ENCODE peak calls at places on chromosome 10, in eight cellular contexts. V is fibroblast of the aortic adventitia, C is left ventricle myocardium inferior, R is hepatocyte, M is foreskin fibroblast, L is HAP-1, D is OCI-LY7, O is osteoblast. Z is an unnamed sample.
A peak's percentile ranks its signal among the peaks of the same experiment; 100 is the strongest.

GRCh38 chr10:62545667-62546066 is 171.5 kb downstream of the ZNF365 start:
- DNase-seq in V (peak; percentile 88), C (no peak), R (no peak), M (peak; percentile 42), L (no peak), D (no peak), O (no peak), Z (no peak)

GRCh38 chr10:97149065-97149680 is 36.6 kb downstream of the SLIT1 start:
- DNase-seq in V (no peak), C (no peak), R (no peak), M (no peak), L (no peak), D (no peak), O (no peak), Z (no peak)

GRCh38 chr10:15427836-15428414 is 56.8 kb upstream of the FAM171A1 start:
- DNase-seq in V (peak; percentile 81), C (no peak), R (peak; percentile 68), M (peak; percentile 28), L (peak; percentile 57), D (peak; percentile 14), O (peak; percentile 92), Z (peak; percentile 16)

GRCh38 chr10:99779335-99779734 is 3.1 kb upstream of the ABCC2 start:
- DNase-seq in V (peak; percentile 87), C (no peak), R (peak; percentile 69), M (peak; percentile 69), L (no peak), D (peak; percentile 83), O (no peak), Z (peak; percentile 41)

GRCh38 chr10:116038259-116038658 is 234.7 kb downstream of the GFRA1 start:
- DNase-seq in V (peak; percentile 22), C (no peak), R (no peak), M (peak; percentile 18), L (no peak), D (no peak), O (no peak), Z (no peak)

GRCh38 chr10:14707441-14707840 is 67.3 kb downstream of the FAM107B start:
- DNase-seq in V (peak; percentile 12), C (no peak), R (no peak), M (no peak), L (no peak), D (no peak), O (peak; percentile 59), Z (no peak)

GRCh38 chr10:106942035-106942662 is 222.4 kb downstream of the SORCS1 start:
- DNase-seq in V (no peak), C (no peak), R (peak; percentile 10), M (no peak), L (no peak), D (no peak), O (no peak), Z (no peak)

GRCh38 chr10:131703527-131703926 is 197.3 kb upstream of the PPP2R2D start:
- DNase-seq in V (no peak), C (no peak), R (no peak), M (no peak), L (no peak), D (no peak), O (no peak), Z (no peak)

GRCh38 chr10:124249812-124250432 is 156.5 kb upstream of the CHST15 start:
- DNase-seq in V (no peak), C (no peak), R (no peak), M (no peak), L (no peak), D (peak; percentile 56), O (peak; percentile 27), Z (peak; percentile 17)

GRCh38 chr10:80938920-80939319 is 401.2 kb downstream of the SH2D4B start:
- DNase-seq in V (no peak), C (no peak), R (no peak), M (no peak), L (no peak), D (no peak), O (no peak), Z (no peak)

GRCh38 chr10:98264378-98265065 is 3.5 kb downstream of the LOXL4 start:
- DNase-seq in V (no peak), C (no peak), R (no peak), M (no peak), L (no peak), D (no peak), O (no peak), Z (no peak)

GRCh38 chr10:122033224-122033926 is 44.4 kb downstream of the TACC2 start:
- DNase-seq in V (no peak), C (no peak), R (peak; percentile 29), M (no peak), L (no peak), D (no peak), O (no peak), Z (no peak)

GRCh38 chr10:132577350-132578005 is 39.9 kb downstream of the INPP5A start:
- DNase-seq in V (no peak), C (peak; percentile 48), R (no peak), M (no peak), L (no peak), D (no peak), O (no peak), Z (no peak)

GRCh38 chr10:131997366-131998049 is 15.8 kb upstream of the BNIP3 start:
- DNase-seq in V (peak; percentile 69), C (peak; percentile 59), R (peak; percentile 90), M (peak; percentile 90), L (peak; percentile 32), D (peak; percentile 17), O (peak; percentile 86), Z (no peak)

GRCh38 chr10:4525095-4525494 is 300.9 kb upstream of the AKR1E2 start:
- DNase-seq in V (no peak), C (no peak), R (no peak), M (no peak), L (no peak), D (no peak), O (no peak), Z (no peak)

GRCh38 chr10:5708356-5708755 is 23.7 kb downstream of the TASOR2 start:
- DNase-seq in V (no peak), C (no peak), R (no peak), M (no peak), L (no peak), D (no peak), O (no peak), Z (no peak)

GRCh38 chr10:22344204-22344603 is 1.1 kb upstream of the SPAG6 start:
- DNase-seq in V (no peak), C (no peak), R (no peak), M (no peak), L (no peak), D (no peak), O (no peak), Z (peak; percentile 76)

GRCh38 chr10:22346087-22346661 is 878 bp downstream of the SPAG6 start:
- DNase-seq in V (no peak), C (no peak), R (no peak), M (no peak), L (no peak), D (no peak), O (no peak), Z (no peak)

GRCh38 chr10:22343761-22344160 is 1.5 kb upstream of the SPAG6 start:
- DNase-seq in V (no peak), C (no peak), R (no peak), M (no peak), L (no peak), D (no peak), O (no peak), Z (no peak)

GRCh38 chr10:22345301-22346086 is at the start of gene SPAG6:
- DNase-seq in V (no peak), C (peak; percentile 52), R (peak; percentile 73), M (no peak), L (no peak), D (no peak), O (no peak), Z (no peak)

DNA sequence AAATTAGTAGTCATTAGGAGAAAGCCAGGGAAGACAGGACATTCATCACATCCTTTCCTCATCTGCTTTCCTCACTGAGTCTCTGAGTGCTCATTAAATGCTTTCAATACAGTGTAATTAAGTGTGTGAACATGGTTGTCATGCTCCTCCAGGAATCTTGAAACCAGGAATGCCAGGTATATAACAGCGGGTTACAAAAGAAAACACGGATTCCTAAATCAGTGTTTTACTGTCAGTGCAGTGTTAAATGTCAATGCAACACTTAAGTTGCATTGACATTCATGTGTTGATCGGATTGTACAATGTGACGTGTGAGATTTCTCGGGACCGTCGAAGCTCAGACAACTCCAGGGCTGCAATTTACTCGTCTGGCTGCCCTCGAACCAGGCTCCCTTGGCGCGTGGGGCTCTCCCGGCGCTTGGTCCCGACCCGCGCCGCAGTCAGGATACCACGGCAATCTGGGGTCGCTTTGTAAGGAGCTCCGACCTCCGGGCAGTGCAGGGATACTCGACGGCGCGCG is 455 bp upstream of the SPAG6 start:
- DNase-seq in V (no peak), C (no peak), R (no peak), M (no peak), L (no peak), D (no peak), O (no peak), Z (no peak)
- H3K4me3 ChIP-seq in V (no peak overlapping the region), C (peak overlapping the region; percentile 38), R (peak overlapping the region; percentile 12), M (no peak overlapping the region), L (no peak overlapping the region), D (no peak overlapping the region), O (no peak overlapping the region), Z (no peak overlapping the region)

DNA sequence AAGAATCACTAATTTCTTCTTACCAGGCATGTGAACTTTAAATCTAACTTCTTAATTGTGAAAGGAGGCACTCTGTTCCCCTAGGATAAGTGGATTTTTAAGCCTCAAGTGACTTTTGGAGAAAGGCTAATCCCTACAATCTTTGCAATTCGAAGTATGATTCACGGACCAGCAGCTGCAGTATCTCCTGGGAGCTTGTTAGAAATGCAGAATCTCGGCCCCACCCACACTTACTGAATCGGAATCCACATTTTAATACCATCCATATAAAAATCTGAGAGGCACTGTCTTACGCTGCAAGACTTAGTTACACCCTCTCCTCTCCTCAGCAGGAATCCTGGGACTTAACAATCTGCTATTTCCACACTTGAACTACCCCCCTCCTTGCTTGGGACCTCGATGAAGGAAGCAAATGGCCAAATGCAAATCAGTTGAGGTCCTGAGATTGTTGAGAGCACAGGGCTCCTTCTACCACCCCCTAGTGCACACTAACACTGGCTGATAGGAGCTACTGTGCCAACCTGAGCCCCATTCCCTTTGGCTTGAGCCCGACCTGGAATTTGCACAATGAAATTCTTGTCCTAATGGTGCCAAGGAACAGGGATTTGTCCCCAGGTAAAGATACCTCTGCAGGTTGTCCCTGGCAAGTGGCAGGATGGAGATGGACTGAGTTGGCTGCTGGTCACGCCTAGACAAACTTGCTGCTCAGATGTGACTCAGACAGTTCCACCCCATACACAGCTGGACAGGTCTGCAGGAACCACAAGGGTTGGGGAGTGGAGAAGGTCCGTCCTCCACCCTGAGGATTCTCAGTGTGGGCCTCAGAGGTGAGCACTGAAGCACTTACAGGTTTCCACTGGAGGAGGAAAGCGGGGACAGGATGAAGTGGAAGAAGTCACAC is 20.8 kb downstream of the ITPRIP start:
- DNase-seq in V (peak; percentile 90), C (no peak), R (peak; percentile 39), M (no peak), L (peak; percentile 54), D (peak; percentile 35), O (peak; percentile 94), Z (no peak)
- H3K4me3 ChIP-seq in V (peak overlapping the region; percentile 31), C (no peak overlapping the region), R (no peak overlapping the region), M (no peak overlapping the region), L (no peak overlapping the region), D (peak overlapping the region; percentile 12), O (peak overlapping the region; percentile 20), Z (no peak overlapping the region)

GRCh38 chr10:129501652-129502436 is 34.8 kb downstream of the MGMT start:
- DNase-seq in V (no peak), C (no peak), R (no peak), M (no peak), L (no peak), D (no peak), O (peak; percentile 53), Z (no peak)
- H3K4me3 ChIP-seq in V (no peak overlapping the region), C (no peak overlapping the region), R (no peak overlapping the region), M (no peak overlapping the region), L (no peak overlapping the region), D (no peak overlapping the region), O (no peak overlapping the region), Z (no peak overlapping the region)

GRCh38 chr10:93568105-93568390 is 1.6 kb downstream of the FFAR4 start:
- DNase-seq in V (no peak), C (peak; percentile 22), R (no peak), M (no peak), L (no peak), D (no peak), O (no peak), Z (no peak)
- H3K4me3 ChIP-seq in V (no peak overlapping the region), C (peak overlapping the region; percentile 51), R (no peak overlapping the region), M (no peak overlapping the region), L (no peak overlapping the region), D (no peak overlapping the region), O (no peak overlapping the region), Z (no peak overlapping the region)